ENCODE peak calls at places on chromosomes 7 and 10, in ten cellular contexts. One of them, this sample, is unnamed.

GRCh38 chr10:105585215-105585614 is 944.1 kb downstream of the SORCS3 start:
- DNase-seq in pancreas: no peak
- DNase-seq in GM12878: no peak
- DNase-seq in heart right ventricle: no peak
- DNase-seq in A549: no peak
- DNase-seq in lung: no peak
- DNase-seq in tibial nerve: no peak
- DNase-seq in CD4-positive, alpha-beta T cell: no peak
- DNase-seq in CD8-positive, alpha-beta T cell: no peak
- DNase-seq in PC-3: peak
- DNase-seq in this sample: no peak

GRCh38 chr10:17682236-17682946 is 38.4 kb downstream of the STAM start:
- DNase-seq in pancreas: no peak
- DNase-seq in GM12878: no peak
- DNase-seq in heart right ventricle: no peak
- DNase-seq in A549: no peak
- DNase-seq in lung: no peak
- DNase-seq in tibial nerve: no peak
- DNase-seq in CD4-positive, alpha-beta T cell: no peak
- DNase-seq in CD8-positive, alpha-beta T cell: no peak
- DNase-seq in PC-3: no peak
- DNase-seq in this sample: no peak

GRCh38 chr7:133436014-133436428 is 183.1 kb downstream of the EXOC4 start:
- DNase-seq in pancreas: peak
- DNase-seq in GM12878: no peak
- DNase-seq in heart right ventricle: peak
- DNase-seq in A549: no peak
- DNase-seq in lung: no peak
- DNase-seq in tibial nerve: no peak
- DNase-seq in CD4-positive, alpha-beta T cell: no peak
- DNase-seq in CD8-positive, alpha-beta T cell: no peak
- DNase-seq in PC-3: no peak
- DNase-seq in this sample: no peak

GRCh38 chr10:17547026-17547425 is 70.1 kb downstream of the HACD1 start:
- DNase-seq in pancreas: no peak
- DNase-seq in GM12878: no peak
- DNase-seq in heart right ventricle: no peak
- DNase-seq in A549: no peak
- DNase-seq in lung: no peak
- DNase-seq in tibial nerve: no peak
- DNase-seq in CD4-positive, alpha-beta T cell: no peak
- DNase-seq in CD8-positive, alpha-beta T cell: no peak
- DNase-seq in PC-3: no peak
- DNase-seq in this sample: no peak

GRCh38 chr7:76037310-76037709 is 10.5 kb downstream of the STYXL1 start:
- DNase-seq in pancreas: no peak
- DNase-seq in GM12878: no peak
- DNase-seq in heart right ventricle: no peak
- DNase-seq in A549: no peak
- DNase-seq in lung: no peak
- DNase-seq in tibial nerve: no peak
- DNase-seq in CD4-positive, alpha-beta T cell: no peak
- DNase-seq in CD8-positive, alpha-beta T cell: no peak
- DNase-seq in PC-3: peak
- DNase-seq in this sample: no peak

GRCh38 chr10:97549587-97550322 is 22.8 kb upstream of the ANKRD2 start:
- DNase-seq in pancreas: no peak
- DNase-seq in GM12878: no peak
- DNase-seq in heart right ventricle: no peak
- DNase-seq in A549: no peak
- DNase-seq in lung: no peak
- DNase-seq in tibial nerve: no peak
- DNase-seq in CD4-positive, alpha-beta T cell: no peak
- DNase-seq in CD8-positive, alpha-beta T cell: no peak
- DNase-seq in PC-3: no peak
- DNase-seq in this sample: no peak

GRCh38 chr7:134669845-134670373 is 23.3 kb downstream of the BPGM start:
- DNase-seq in pancreas: peak
- DNase-seq in GM12878: peak
- DNase-seq in heart right ventricle: no peak
- DNase-seq in A549: peak
- DNase-seq in lung: peak
- DNase-seq in tibial nerve: no peak
- DNase-seq in CD4-positive, alpha-beta T cell: peak
- DNase-seq in CD8-positive, alpha-beta T cell: peak
- DNase-seq in PC-3: peak
- DNase-seq in this sample: no peak

GRCh38 chr7:70684173-70684572 is 447.8 kb upstream of the GALNT17 start:
- DNase-seq in pancreas: no peak
- DNase-seq in GM12878: no peak
- DNase-seq in heart right ventricle: no peak
- DNase-seq in A549: no peak
- DNase-seq in lung: no peak
- DNase-seq in tibial nerve: no peak
- DNase-seq in CD4-positive, alpha-beta T cell: no peak
- DNase-seq in CD8-positive, alpha-beta T cell: no peak
- DNase-seq in PC-3: no peak
- DNase-seq in this sample: no peak

GRCh38 chr7:27939893-27940292 is 199.9 kb downstream of the TAX1BP1 start:
- DNase-seq in pancreas: no peak
- DNase-seq in GM12878: no peak
- DNase-seq in heart right ventricle: no peak
- DNase-seq in A549: no peak
- DNase-seq in lung: no peak
- DNase-seq in tibial nerve: no peak
- DNase-seq in CD4-positive, alpha-beta T cell: no peak
- DNase-seq in CD8-positive, alpha-beta T cell: no peak
- DNase-seq in PC-3: no peak
- DNase-seq in this sample: no peak

GRCh38 chr7:46993396-46993795 is 588.5 kb downstream of the TNS3 start:
- DNase-seq in pancreas: no peak
- DNase-seq in GM12878: no peak
- DNase-seq in heart right ventricle: no peak
- DNase-seq in A549: no peak
- DNase-seq in lung: no peak
- DNase-seq in tibial nerve: no peak
- DNase-seq in CD4-positive, alpha-beta T cell: no peak
- DNase-seq in CD8-positive, alpha-beta T cell: no peak
- DNase-seq in PC-3: no peak
- DNase-seq in this sample: no peak

GRCh38 chr10:59175538-59176240 is 754 bp upstream of the PHYHIPL start:
- DNase-seq in pancreas: no peak
- DNase-seq in GM12878: no peak
- DNase-seq in heart right ventricle: no peak
- DNase-seq in A549: peak
- DNase-seq in lung: no peak
- DNase-seq in tibial nerve: no peak
- DNase-seq in CD4-positive, alpha-beta T cell: no peak
- DNase-seq in CD8-positive, alpha-beta T cell: no peak
- DNase-seq in PC-3: no peak
- DNase-seq in this sample: no peak

GRCh38 chr7:48421357-48421756 is 250.1 kb downstream of the ABCA13 start:
- DNase-seq in pancreas: no peak
- DNase-seq in GM12878: no peak
- DNase-seq in heart right ventricle: no peak
- DNase-seq in A549: no peak
- DNase-seq in lung: no peak
- DNase-seq in tibial nerve: no peak
- DNase-seq in CD4-positive, alpha-beta T cell: no peak
- DNase-seq in CD8-positive, alpha-beta T cell: no peak
- DNase-seq in PC-3: peak
- DNase-seq in this sample: no peak

GRCh38 chr7:141731476-141732149 is 6.5 kb upstream of the SSBP1 start:
- DNase-seq in pancreas: no peak
- DNase-seq in GM12878: no peak
- DNase-seq in heart right ventricle: peak
- DNase-seq in A549: no peak
- DNase-seq in lung: no peak
- DNase-seq in tibial nerve: no peak
- DNase-seq in CD4-positive, alpha-beta T cell: no peak
- DNase-seq in CD8-positive, alpha-beta T cell: no peak
- DNase-seq in PC-3: no peak
- DNase-seq in this sample: no peak

GRCh38 chr7:96679886-96680285 is 29.8 kb downstream of the SEM1 start:
- DNase-seq in pancreas: no peak
- DNase-seq in GM12878: no peak
- DNase-seq in heart right ventricle: no peak
- DNase-seq in A549: no peak
- DNase-seq in lung: no peak
- DNase-seq in tibial nerve: no peak
- DNase-seq in CD4-positive, alpha-beta T cell: no peak
- DNase-seq in CD8-positive, alpha-beta T cell: no peak
- DNase-seq in PC-3: no peak
- DNase-seq in this sample: no peak

GRCh38 chr7:85178531-85179298 is 8.1 kb downstream of the SEMA3D start:
- DNase-seq in pancreas: no peak
- DNase-seq in GM12878: no peak
- DNase-seq in heart right ventricle: no peak
- DNase-seq in A549: no peak
- DNase-seq in lung: no peak
- DNase-seq in tibial nerve: no peak
- DNase-seq in CD4-positive, alpha-beta T cell: no peak
- DNase-seq in CD8-positive, alpha-beta T cell: no peak
- DNase-seq in PC-3: no peak
- DNase-seq in this sample: no peak
- TF ChIP-seq CTCF in pancreas: no peak
- TF ChIP-seq CTCF in GM12878: no peak
- TF ChIP-seq CTCF in heart right ventricle: no peak
- TF ChIP-seq CTCF in A549: no peak
- TF ChIP-seq CTCF in lung: no peak
- TF ChIP-seq CTCF in tibial nerve: no peak
- TF ChIP-seq CTCF in CD4-positive, alpha-beta T cell: no peak
- TF ChIP-seq CTCF in CD8-positive, alpha-beta T cell: no peak
- TF ChIP-seq CTCF in PC-3: no peak
- TF ChIP-seq CTCF in this sample: no peak

GRCh38 chr7:22934023-22934422 is 79.9 kb downstream of the HYCC1 start:
- DNase-seq in pancreas: no peak
- DNase-seq in GM12878: no peak
- DNase-seq in heart right ventricle: no peak
- DNase-seq in A549: no peak
- DNase-seq in lung: no peak
- DNase-seq in tibial nerve: no peak
- DNase-seq in CD4-positive, alpha-beta T cell: no peak
- DNase-seq in CD8-positive, alpha-beta T cell: no peak
- DNase-seq in PC-3: no peak
- DNase-seq in this sample: no peak
- H3K27ac ChIP-seq in pancreas: no peak
- H3K27ac ChIP-seq in GM12878: no peak
- H3K27ac ChIP-seq in heart right ventricle: no peak
- H3K27ac ChIP-seq in A549: no peak
- H3K27ac ChIP-seq in lung: no peak
- H3K27ac ChIP-seq in tibial nerve: peak
- H3K27ac ChIP-seq in CD4-positive, alpha-beta T cell: no peak
- H3K27ac ChIP-seq in CD8-positive, alpha-beta T cell: no peak
- H3K27ac ChIP-seq in PC-3: no peak
- H3K27ac ChIP-seq in this sample: no peak

GRCh38 chr10:110305767-110306451 is 1.2 kb upstream of the SMNDC1 start:
- DNase-seq in pancreas: peak
- DNase-seq in GM12878: peak
- DNase-seq in heart right ventricle: no peak
- DNase-seq in A549: peak
- DNase-seq in lung: no peak
- DNase-seq in tibial nerve: no peak
- DNase-seq in CD4-positive, alpha-beta T cell: peak
- DNase-seq in CD8-positive, alpha-beta T cell: peak
- DNase-seq in PC-3: peak
- DNase-seq in this sample: peak

GRCh38 chr10:110304780-110305421 is at the start of gene SMNDC1:
- DNase-seq in pancreas: peak
- DNase-seq in GM12878: peak
- DNase-seq in heart right ventricle: peak
- DNase-seq in A549: peak
- DNase-seq in lung: peak
- DNase-seq in tibial nerve: peak
- DNase-seq in CD4-positive, alpha-beta T cell: peak
- DNase-seq in CD8-positive, alpha-beta T cell: peak
- DNase-seq in PC-3: peak
- DNase-seq in this sample: peak

GRCh38 chr10:110306452-110306768 is 1.7 kb upstream of the SMNDC1 start:
- DNase-seq in pancreas: no peak
- DNase-seq in GM12878: no peak
- DNase-seq in heart right ventricle: no peak
- DNase-seq in A549: no peak
- DNase-seq in lung: no peak
- DNase-seq in tibial nerve: no peak
- DNase-seq in CD4-positive, alpha-beta T cell: no peak
- DNase-seq in CD8-positive, alpha-beta T cell: no peak
- DNase-seq in PC-3: no peak
- DNase-seq in this sample: no peak

GRCh38 chr10:110303681-110304080 is 1.0 kb downstream of the SMNDC1 start:
- DNase-seq in pancreas: no peak
- DNase-seq in GM12878: no peak
- DNase-seq in heart right ventricle: no peak
- DNase-seq in A549: no peak
- DNase-seq in lung: no peak
- DNase-seq in tibial nerve: no peak
- DNase-seq in CD4-positive, alpha-beta T cell: no peak
- DNase-seq in CD8-positive, alpha-beta T cell: no peak
- DNase-seq in PC-3: no peak
- DNase-seq in this sample: no peak

DNA sequence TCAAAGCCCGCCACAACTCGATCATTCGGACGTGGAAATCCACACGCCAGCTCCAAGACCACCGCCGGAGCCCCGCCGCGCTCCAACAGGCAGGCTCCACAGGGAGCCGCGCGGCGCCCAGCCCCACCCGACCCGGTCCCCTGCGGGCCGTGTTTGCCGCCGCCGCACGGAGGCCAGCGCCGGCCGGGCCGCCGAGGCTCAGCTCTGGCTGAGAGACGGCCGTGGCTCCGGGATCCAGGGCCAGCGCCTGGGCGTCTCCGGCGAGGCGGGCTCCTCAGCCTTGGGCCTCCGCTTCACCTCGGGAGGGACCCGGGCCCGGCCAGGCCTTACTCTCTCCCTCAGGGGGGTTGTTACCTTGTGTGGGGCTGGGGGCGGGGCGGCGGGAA is 333 bp downstream of the SMNDC1 start:
- DNase-seq in pancreas: no peak
- DNase-seq in GM12878: no peak
- DNase-seq in heart right ventricle: no peak
- DNase-seq in A549: no peak
- DNase-seq in lung: no peak
- DNase-seq in tibial nerve: no peak
- DNase-seq in CD4-positive, alpha-beta T cell: no peak
- DNase-seq in CD8-positive, alpha-beta T cell: no peak
- DNase-seq in PC-3: no peak
- DNase-seq in this sample: no peak
- TF ChIP-seq CTCF in pancreas: no peak
- TF ChIP-seq CTCF in GM12878: no peak
- TF ChIP-seq CTCF in heart right ventricle: no peak
- TF ChIP-seq CTCF in A549: no peak
- TF ChIP-seq CTCF in lung: no peak
- TF ChIP-seq CTCF in tibial nerve: no peak
- TF ChIP-seq CTCF in CD4-positive, alpha-beta T cell: no peak
- TF ChIP-seq CTCF in CD8-positive, alpha-beta T cell: no peak
- TF ChIP-seq CTCF in PC-3: no peak
- TF ChIP-seq CTCF in this sample: no peak

DNA sequence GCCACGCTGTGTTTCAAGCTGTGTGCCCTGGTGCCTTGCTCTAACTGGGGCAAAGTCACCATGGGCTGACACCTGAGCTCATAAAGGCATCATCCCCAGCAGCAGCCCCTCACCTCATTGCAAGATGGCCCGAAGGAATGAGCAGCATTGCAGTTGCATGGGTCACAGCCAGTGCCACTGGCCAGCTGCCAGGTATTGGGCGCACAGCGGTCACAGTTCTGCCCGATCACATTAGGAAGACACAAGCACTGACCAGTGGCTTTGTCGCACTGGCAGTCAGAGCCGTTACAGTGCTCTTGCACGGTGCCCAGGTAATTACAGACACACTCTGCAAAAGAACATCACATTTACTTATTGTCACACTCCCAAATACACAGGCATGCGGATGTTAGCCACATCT is 51.1 kb downstream of the LAMB1 start:
- DNase-seq in pancreas: peak
- DNase-seq in GM12878: no peak
- DNase-seq in heart right ventricle: no peak
- DNase-seq in A549: no peak
- DNase-seq in lung: no peak
- DNase-seq in tibial nerve: no peak
- DNase-seq in CD4-positive, alpha-beta T cell: no peak
- DNase-seq in CD8-positive, alpha-beta T cell: no peak
- DNase-seq in PC-3: peak
- DNase-seq in this sample: no peak
- H3K27ac ChIP-seq in pancreas: peak
- H3K27ac ChIP-seq in GM12878: no peak
- H3K27ac ChIP-seq in heart right ventricle: no peak
- H3K27ac ChIP-seq in A549: peak
- H3K27ac ChIP-seq in lung: peak
- H3K27ac ChIP-seq in tibial nerve: peak
- H3K27ac ChIP-seq in CD4-positive, alpha-beta T cell: no peak
- H3K27ac ChIP-seq in CD8-positive, alpha-beta T cell: no peak
- H3K27ac ChIP-seq in PC-3: peak
- H3K27ac ChIP-seq in this sample: no peak

This sample was measured in HL-60.